ENCODE peak calls at places on chromosomes 1 and 21, in seven cellular contexts. C is RWPE1, U is fibroblast of lung, G is lung, W is GM10248, F is Peyer's patch, V is foreskin keratinocyte. E is an unnamed sample.

GRCh38 chr1:183920651-183921050 is 115.7 kb downstream of the RGL1 start:
- DNase-seq in V (no peak), F (no peak), U (no peak), W (no peak), C (no peak), G (no peak), E (no peak)

GRCh38 chr1:121569407-121569806 is 384.6 kb downstream of the SRGAP2C start:
- DNase-seq in W (no peak), C (no peak), F (no peak), U (no peak), G (no peak), V (no peak), E (no peak)

GRCh38 chr21:28068455-28069358 is 924.0 kb downstream of the LTN1 start:
- DNase-seq in W (no peak), V (no peak), F (no peak), G (no peak), U (no peak), C (no peak), E (no peak)

GRCh38 chr21:45152265-45152746 is 77.9 kb downstream of the ADARB1 start:
- DNase-seq in F (peak), V (no peak), G (no peak), U (peak), W (peak), C (no peak), E (peak)

GRCh38 chr1:26287033-26287711 is 7.3 kb downstream of the SH3BGRL3 start:
- DNase-seq in V (no peak), C (no peak), F (peak), W (peak), U (no peak), G (no peak), E (peak)

GRCh38 chr1:33735624-33736023 is 128.3 kb upstream of the HMGB4 start:
- DNase-seq in F (no peak), W (no peak), C (peak), V (no peak), U (peak), G (no peak), E (no peak)

GRCh38 chr1:15678578-15678977 is 5.5 kb upstream of the PLEKHM2 start:
- DNase-seq in W (no peak), G (peak), C (peak), U (peak), F (no peak), V (peak), E (no peak)

GRCh38 chr1:23577056-23577985 is 18.0 kb upstream of the ID3 start:
- DNase-seq in F (peak), G (no peak), C (peak), W (peak), V (peak), U (peak), E (no peak)

GRCh38 chr1:15038232-15039016 is 115.1 kb upstream of the TMEM51 start:
- DNase-seq in F (no peak), U (no peak), C (no peak), V (no peak), W (no peak), G (no peak), E (no peak)

GRCh38 chr1:24929091-24929875 is 793 bp downstream of the RUNX3 start:
- DNase-seq in C (no peak), G (no peak), F (peak), U (no peak), W (no peak), V (no peak), E (peak)

GRCh38 chr1:196951711-196952394 is 8.3 kb downstream of the CFHR2 start:
- DNase-seq in W (peak), V (no peak), G (no peak), U (no peak), F (no peak), C (no peak), E (no peak)

GRCh38 chr1:237108299-237109040 is 66.5 kb downstream of the RYR2 start:
- DNase-seq in V (no peak), U (no peak), F (no peak), G (no peak), C (no peak), W (no peak), E (no peak)

GRCh38 chr1:108533351-108534083 is 26.4 kb upstream of the EEIG2 start:
- DNase-seq in V (no peak), W (peak), U (no peak), G (peak), C (no peak), F (no peak), E (no peak)

GRCh38 chr1:1356796-1357401 is 1.5 kb downstream of the MXRA8 start:
- DNase-seq in V (no peak), W (no peak), U (no peak), C (no peak), G (no peak), F (no peak), E (no peak)

GRCh38 chr1:33472349-33472980 is at the start of gene ZSCAN20:
- DNase-seq in U (peak), V (peak), W (peak), G (peak), C (peak), F (peak), E (peak)

GRCh38 chr1:14974361-14974760 is 179.2 kb upstream of the TMEM51 start:
- DNase-seq in G (no peak), F (no peak), W (no peak), U (no peak), C (no peak), V (no peak), E (no peak)

GRCh38 chr21:42255825-42256224 is 36.9 kb downstream of the ABCG1 start:
- DNase-seq in U (no peak), V (no peak), W (no peak), F (no peak), C (no peak), G (no peak), E (no peak)

GRCh38 chr1:211521102-211521815 is 29.3 kb upstream of the RD3 start:
- DNase-seq in G (no peak), F (no peak), U (no peak), V (no peak), W (no peak), C (no peak), E (no peak)

GRCh38 chr21:16522512-16522911 is 792.7 kb downstream of the USP25 start:
- DNase-seq in W (no peak), G (no peak), C (no peak), U (peak), F (no peak), V (peak), E (no peak)

GRCh38 chr1:220272841-220273090 is 513 bp upstream of the RAB3GAP2 start:
- DNase-seq in C (no peak), V (no peak), F (no peak), U (no peak), G (no peak), W (no peak), E (no peak)

GRCh38 chr21:35475768-35476167 is 426.7 kb upstream of the RUNX1 start:
- DNase-seq in W (no peak), V (no peak), F (no peak), U (peak), C (no peak), G (no peak), E (no peak)

GRCh38 chr1:96918406-96918805 is 196.8 kb downstream of the PTBP2 start:
- DNase-seq in W (no peak), V (no peak), F (no peak), G (no peak), C (no peak), U (peak), E (no peak)

GRCh38 chr1:167553136-167554027 is at the start of gene CREG1:
- DNase-seq in F (peak), U (peak), C (peak), W (peak), G (peak), V (peak), E (peak)

GRCh38 chr1:108901106-108901505 is 24.3 kb downstream of the GPSM2 start:
- DNase-seq in V (peak), W (no peak), G (no peak), U (no peak), C (peak), F (no peak), E (no peak)

GRCh38 chr1:89918127-89918793 is 76.7 kb upstream of the ZNF326 start:
- DNase-seq in W (no peak), F (no peak), G (no peak), C (no peak), V (no peak), U (peak), E (no peak)

GRCh38 chr1:25727819-25728286 is 72.1 kb upstream of the SELENON start:
- DNase-seq in V (no peak), F (peak), G (peak), C (no peak), W (no peak), U (peak), E (no peak)

GRCh38 chr1:201887116-201887866 is 1.4 kb upstream of the SHISA4 start:
- DNase-seq in W (no peak), C (no peak), G (no peak), F (no peak), V (no peak), U (no peak), E (no peak)

GRCh38 chr1:227885648-227886502 is 61.9 kb downstream of the WNT9A start:
- DNase-seq in C (peak), W (no peak), V (peak), F (no peak), G (peak), U (peak), E (peak)

GRCh38 chr1:163063131-163064059 is 5.8 kb upstream of the RGS4 start:
- DNase-seq in C (no peak), G (no peak), W (no peak), U (no peak), V (no peak), F (no peak), E (no peak)

GRCh38 chr1:186404454-186405051 is 28.9 kb downstream of the ODR4 start:
- DNase-seq in V (peak), G (no peak), F (no peak), W (peak), U (peak), C (peak), E (no peak)
- TF ChIP-seq CTCF in V (peak), G (peak), F (peak), W (peak), U (peak), C (peak), E (peak)

GRCh38 chr1:94396356-94396755 is 21.8 kb upstream of the ABCD3 start:
- DNase-seq in V (no peak), U (no peak), C (no peak), G (no peak), F (no peak), W (no peak), E (no peak)
- TF ChIP-seq CTCF in V (no peak), U (no peak), C (no peak), G (no peak), F (no peak), W (no peak), E (no peak)

GRCh38 chr1:224497714-224498573 is 63.3 kb upstream of the WDR26 start:
- DNase-seq in F (no peak), U (peak), W (peak), G (no peak), V (peak), C (peak), E (peak)
- TF ChIP-seq CTCF in F (no peak), U (no peak), W (no peak), G (no peak), V (no peak), C (no peak), E (no peak)

GRCh38 chr1:75908717-75909152 is 23.5 kb downstream of the ASB17 start:
- DNase-seq in C (peak), V (peak), F (no peak), U (peak), G (no peak), W (peak), E (no peak)
- TF ChIP-seq CTCF in C (peak), V (peak), F (no peak), U (peak), G (no peak), W (peak), E (no peak)

DNA sequence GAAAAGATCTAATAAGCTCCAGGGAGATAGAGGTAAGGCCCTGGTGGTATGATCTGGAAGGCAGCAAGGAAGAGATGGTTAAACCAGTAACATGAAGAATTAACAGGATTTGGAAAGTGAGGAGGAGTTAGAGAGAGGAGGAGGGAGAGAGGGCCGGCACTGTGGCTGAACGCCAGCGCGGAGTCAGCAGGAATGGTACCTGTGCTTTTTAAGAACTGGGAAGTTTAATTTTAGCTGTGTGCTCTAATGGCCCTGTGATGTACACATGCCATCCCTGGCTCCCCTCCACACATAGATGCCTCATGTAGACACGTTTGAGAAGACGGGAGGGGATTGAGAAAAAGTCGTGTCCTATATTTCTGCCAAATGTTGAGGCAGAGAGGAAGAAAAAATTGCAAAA is 13.8 kb upstream of the AVPR1B start:
- DNase-seq in V (no peak), C (no peak), G (no peak), U (no peak), W (no peak), F (no peak), E (no peak)
- TF ChIP-seq CTCF in V (no peak), C (no peak), G (no peak), U (no peak), W (no peak), F (no peak), E (no peak)

GRCh38 chr1:64744492-64745180 is at the start of gene RAVER2:
- DNase-seq in W (peak), G (peak), V (no peak), C (peak), F (peak), U (peak), E (peak)
- TF ChIP-seq CTCF in W (peak), G (peak), V (peak), C (peak), F (no peak), U (peak), E (peak)

GRCh38 chr1:161020573-161021167 is at the start of gene F11R:
- DNase-seq in U (no peak), F (peak), C (peak), V (no peak), G (peak), W (peak), E (no peak)
- TF ChIP-seq CTCF in U (no peak), F (peak), C (no peak), V (no peak), G (no peak), W (no peak), E (no peak)

E was measured in natural killer cell.